ENCODE peak calls at places on chromosomes 6 and 20, in seven cellular contexts. V is ovary, I is left ventricle myocardium inferior, M is keratinocyte, S is tibial artery, D is heart right ventricle, P is cardiac muscle cell. X is an unnamed sample. For H3K9me3, the result is how much of the 10 kb centered on the place peaks cover.

GRCh38 chr20:53692465-53693067 is 98.9 kb upstream of the ZNF217 start:
- DNase-seq in V (no peak), I (no peak), M (no peak), S (peak), D (peak), P (peak), X (no peak)

GRCh38 chr20:59219206-59219605 is 55.6 kb downstream of the ZNF831 start:
- DNase-seq in V (no peak), I (no peak), M (no peak), S (no peak), D (no peak), P (no peak), X (no peak)

GRCh38 chr6:88492824-88493223 is 326.7 kb upstream of the CNR1 start:
- DNase-seq in V (no peak), I (no peak), M (no peak), S (no peak), D (no peak), P (peak), X (no peak)

GRCh38 chr6:32685603-32686002 is 19.1 kb upstream of the HLA-DQB1 start:
- DNase-seq in V (no peak), I (no peak), M (no peak), S (no peak), D (no peak), P (peak), X (no peak)

GRCh38 chr6:17869010-17869752 is 118.3 kb downstream of the KIF13A start:
- DNase-seq in V (no peak), I (no peak), M (peak), S (no peak), D (no peak), P (no peak), X (no peak)

GRCh38 chr20:62881662-62882395 is 20.2 kb upstream of the TCFL5 start:
- DNase-seq in V (no peak), I (no peak), M (no peak), S (no peak), D (no peak), P (no peak), X (no peak)

GRCh38 chr6:47153066-47153755 is 111.1 kb upstream of the ADGRF1 start:
- DNase-seq in V (no peak), I (no peak), M (no peak), S (no peak), D (no peak), P (peak), X (no peak)

GRCh38 chr6:24072038-24072746 is 53.8 kb upstream of the NRSN1 start:
- DNase-seq in V (no peak), I (no peak), M (no peak), S (no peak), D (no peak), P (no peak), X (no peak)

GRCh38 chr20:44644384-44645131 is 6.9 kb downstream of the ADA start:
- DNase-seq in V (no peak), I (no peak), M (no peak), S (no peak), D (no peak), P (no peak), X (no peak)

GRCh38 chr6:7424967-7425807 is 35.6 kb downstream of the RIOK1 start:
- DNase-seq in V (no peak), I (peak), M (peak), S (no peak), D (peak), P (peak), X (peak)
- TF ChIP-seq CTCF in V (no peak), I (peak), M (peak), S (no peak), D (peak), P (peak), X (peak)

DNA sequence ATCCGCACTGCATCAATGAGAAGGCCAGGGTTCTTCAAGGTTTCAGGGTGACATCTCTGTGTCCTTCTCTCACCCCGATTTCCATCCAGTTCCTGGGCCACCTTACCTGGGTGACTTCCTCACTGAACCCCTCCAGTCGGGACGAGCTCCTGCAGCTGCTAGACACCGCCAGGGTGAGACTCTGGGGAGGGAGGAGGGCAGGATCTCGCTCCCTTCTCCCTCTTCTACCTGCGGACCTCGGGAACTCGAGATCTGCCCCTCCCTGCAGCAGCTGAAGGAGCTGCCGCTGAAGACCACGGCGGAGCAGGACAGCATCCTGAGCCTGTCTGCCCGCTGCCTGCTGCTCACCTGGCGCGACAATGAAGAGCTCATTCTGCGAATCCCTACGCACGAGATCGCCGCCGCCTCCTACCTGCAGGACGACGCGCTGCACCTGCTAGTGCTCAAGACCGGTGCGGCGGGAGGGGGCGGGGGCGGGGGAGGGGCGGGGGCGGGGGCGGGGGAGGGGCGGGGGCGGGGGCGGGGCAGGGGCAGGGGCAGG is 7.5 kb downstream of the CCM2L start:
- DNase-seq in V (no peak), I (no peak), M (no peak), S (no peak), D (no peak), P (no peak), X (peak)
- H3K4me3 ChIP-seq in V (no peak), I (no peak), M (no peak), S (no peak), D (no peak), P (peak), X (no peak)

DNA sequence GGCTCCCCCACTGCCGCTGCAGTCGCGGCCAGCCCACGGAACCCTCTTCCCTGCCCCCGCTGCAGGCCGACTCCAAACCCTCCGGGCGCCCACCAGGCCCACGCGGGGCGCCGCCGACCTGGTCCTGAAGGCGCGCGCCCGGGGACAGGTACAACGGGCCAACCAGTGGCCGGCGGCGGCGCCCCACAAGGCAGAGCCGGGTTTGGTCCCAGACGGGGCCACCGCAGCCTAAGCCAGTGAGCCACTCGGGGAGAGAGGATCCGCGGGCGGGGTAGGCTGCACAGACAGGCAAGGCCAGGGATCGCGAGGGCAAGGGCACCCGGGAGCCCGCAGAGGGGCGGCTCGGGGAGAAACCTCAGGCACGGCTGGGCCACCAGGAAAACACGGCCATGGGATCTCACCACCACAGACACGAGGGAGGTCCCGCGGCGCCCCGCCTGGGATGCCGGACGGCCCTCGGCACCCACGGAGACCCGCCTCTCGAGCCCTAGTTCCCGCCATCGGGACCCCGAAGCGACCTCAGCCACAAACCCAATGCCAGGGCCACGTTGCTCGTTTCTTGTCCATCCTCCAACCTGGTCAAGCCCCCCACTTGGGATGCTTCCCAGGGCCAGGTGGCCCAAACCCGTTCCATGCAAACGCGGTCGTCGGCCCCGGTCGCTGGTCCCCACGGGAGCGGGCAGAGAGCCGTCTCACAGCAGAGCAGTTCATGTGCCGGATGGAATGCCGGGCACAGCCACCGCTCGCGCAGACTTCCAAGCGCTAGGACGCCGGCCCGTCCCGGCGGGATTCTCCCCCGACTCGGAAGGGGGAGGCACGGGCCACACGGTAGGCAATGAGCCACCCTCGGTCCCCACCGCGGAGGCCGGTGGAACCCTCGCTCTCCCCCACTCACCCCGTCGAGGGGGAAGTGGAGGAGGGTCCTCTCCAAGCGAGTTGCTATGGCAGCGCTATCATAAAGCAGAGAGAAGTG is 1956.6 kb upstream of the DEFB115 start:
- DNase-seq in V (no peak), I (no peak), M (no peak), S (no peak), D (no peak), P (no peak), X (no peak)
- H3K9me3 ChIP-seq in V (under half), I (half or more), M (under half), S (half or more), D (under half), P (under half), X (under half)

GRCh38 chr6:45837541-45838200 is 178.0 kb downstream of the CLIC5 start:
- DNase-seq in V (no peak), I (no peak), M (no peak), S (no peak), D (no peak), P (no peak), X (no peak)

GRCh38 chr6:45836984-45837383 is 178.7 kb downstream of the CLIC5 start:
- DNase-seq in V (no peak), I (no peak), M (peak), S (no peak), D (no peak), P (no peak), X (no peak)

GRCh38 chr6:45841062-45841461 is 174.6 kb downstream of the CLIC5 start:
- DNase-seq in V (no peak), I (no peak), M (no peak), S (no peak), D (no peak), P (no peak), X (no peak)

GRCh38 chr6:45838486-45838885 is 177.2 kb downstream of the CLIC5 start:
- DNase-seq in V (no peak), I (no peak), M (no peak), S (no peak), D (no peak), P (no peak), X (no peak)

GRCh38 chr6:45838996-45839395 is 176.7 kb downstream of the CLIC5 start:
- DNase-seq in V (no peak), I (no peak), M (no peak), S (no peak), D (no peak), P (no peak), X (no peak)
- TF ChIP-seq CTCF in V (no peak), I (no peak), M (no peak), S (no peak), D (no peak), P (no peak), X (no peak)

GRCh38 chr6:42961020-42961470 is 491 bp downstream of the GNMT start:
- DNase-seq in V (no peak), I (no peak), M (no peak), S (no peak), D (no peak), P (no peak), X (no peak)
- H3K4me3 ChIP-seq in V (peak), I (peak), M (peak), S (peak), D (peak), P (peak), X (peak)

GRCh38 chr20:55919319-55919718 is 86.0 kb downstream of the CBLN4 start:
- DNase-seq in V (no peak), I (no peak), M (peak), S (no peak), D (no peak), P (no peak), X (no peak)
- H3K9me3 ChIP-seq in V (under half), I (under half), M (under half), S (under half), D (under half), P (under half), X (under half)

DNA sequence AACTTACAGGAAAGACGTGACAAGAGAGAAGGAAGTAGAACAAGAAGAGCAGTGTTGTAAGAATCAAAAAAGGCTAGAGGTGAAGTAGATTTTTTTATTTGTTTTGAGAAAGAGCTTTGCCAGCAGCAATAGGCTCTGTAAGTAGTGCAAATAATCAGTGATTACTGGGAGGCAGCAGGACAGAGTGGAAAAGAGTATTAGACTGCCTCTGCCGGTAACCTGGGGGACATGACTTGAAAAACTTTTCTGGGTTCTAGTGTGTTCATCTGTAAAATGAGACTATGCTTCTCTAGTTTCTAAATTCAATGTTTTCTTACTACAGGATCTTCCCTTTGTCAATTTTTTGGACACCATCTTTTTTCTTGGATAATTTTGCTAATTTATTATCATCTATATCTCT is 5.8 kb upstream of the IRAK1BP1 start:
- DNase-seq in V (no peak), I (no peak), M (no peak), S (no peak), D (no peak), P (no peak), X (no peak)
- TF ChIP-seq CTCF in V (no peak), I (no peak), M (no peak), S (no peak), D (no peak), P (no peak), X (no peak)

DNA sequence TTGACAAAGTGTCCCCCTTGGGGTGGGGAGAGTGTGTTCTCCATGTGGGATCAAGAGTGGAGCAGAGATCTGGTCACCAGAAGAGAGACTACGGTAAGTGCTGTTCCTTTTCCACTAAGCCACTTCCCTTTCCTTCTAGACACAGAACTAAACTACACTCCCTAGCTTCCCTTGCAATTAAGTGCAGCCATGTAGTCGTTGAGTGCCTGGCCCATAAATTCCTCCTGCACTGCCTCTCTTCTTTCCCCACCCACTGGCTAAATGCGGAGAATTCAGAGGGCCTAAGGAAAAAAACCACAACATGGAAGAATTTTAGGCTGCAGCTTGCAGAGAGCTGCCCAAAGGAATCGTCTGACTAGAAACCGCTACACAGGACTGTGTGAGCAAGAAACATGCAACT is 1.5 kb downstream of the WDR27 start:
- DNase-seq in V (no peak), I (no peak), M (no peak), S (no peak), D (no peak), P (no peak), X (no peak)
- H3K4me3 ChIP-seq in V (no peak), I (no peak), M (peak), S (no peak), D (no peak), P (no peak), X (no peak)

DNA sequence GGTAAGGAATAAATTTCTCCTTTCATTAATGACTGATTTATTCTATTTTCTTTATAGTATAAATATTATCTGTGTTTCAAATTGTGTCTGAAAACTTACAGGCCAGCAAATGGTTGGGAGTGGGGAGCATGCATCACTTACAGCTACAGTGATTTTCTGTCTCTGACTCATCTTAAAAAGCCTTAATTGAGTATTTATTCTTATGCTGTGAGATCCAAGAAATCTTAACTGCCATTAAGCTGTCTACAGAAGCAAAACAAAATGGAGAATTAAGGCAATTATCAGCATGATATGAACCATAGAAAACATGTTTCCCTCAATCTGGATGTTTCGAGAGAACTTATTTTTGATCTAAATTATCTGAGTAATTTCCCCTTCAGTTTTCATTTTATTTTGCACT is 831.2 kb downstream of the KIF16B start:
- DNase-seq in V (no peak), I (no peak), M (no peak), S (no peak), D (no peak), P (no peak), X (no peak)
- H3K9me3 ChIP-seq in V (under half), I (under half), M (under half), S (under half), D (under half), P (under half), X (under half)

GRCh38 chr6:146526192-146526591 is 17.4 kb upstream of the RAB32 start:
- DNase-seq in V (no peak), I (no peak), M (no peak), S (no peak), D (no peak), P (peak), X (no peak)
- TF ChIP-seq CTCF in V (no peak), I (peak), M (no peak), S (no peak), D (peak), P (peak), X (no peak)

X was measured in thyroid gland.